ENCODE peak calls at places on chromosomes 16 and 17, in five cellular contexts. R is IMR-90, W is H1, I is SK-N-SH, H is PC-3. X is an unnamed sample.
A peak's percentile ranks its signal among the peaks of the same experiment; 100 is the strongest.

GRCh38 chr17:76125922-76126321 is 15.1 kb downstream of the FOXJ1 start:
- DNase-seq in R (no peak), W (no peak), I (no peak), H (no peak), X (no peak)

GRCh38 chr16:25988089-25988488 is 296.3 kb downstream of the HS3ST4 start:
- DNase-seq in R (no peak), W (no peak), I (no peak), H (no peak), X (no peak)

GRCh38 chr17:1779571-1780074 is 17.8 kb downstream of the SERPINF1 start:
- DNase-seq in R (peak; percentile 95), W (no peak), I (peak; percentile 44), H (peak; percentile 77), X (no peak)

GRCh38 chr17:36731091-36731490 is 129.7 kb downstream of the MRM1 start:
- DNase-seq in R (no peak), W (no peak), I (no peak), H (peak; percentile 36), X (no peak)

GRCh38 chr16:3112058-3112880 is at the start of gene ZNF205:
- DNase-seq in R (peak; percentile 70), W (no peak), I (peak; percentile 92), H (peak; percentile 79), X (no peak)

GRCh38 chr16:57413301-57413730 is 8.7 kb downstream of the CCL17 start:
- DNase-seq in R (no peak), W (no peak), I (no peak), H (no peak), X (peak; percentile 91)

GRCh38 chr17:81429353-81429774 is 34.1 kb downstream of the BAHCC1 start:
- DNase-seq in R (peak; percentile 67), W (no peak), I (peak; percentile 97), H (peak; percentile 81), X (no peak)

GRCh38 chr16:79599256-79599836 is 1.2 kb downstream of the MAF start:
- DNase-seq in R (no peak), W (no peak), I (peak; percentile 66), H (no peak), X (no peak)

GRCh38 chr17:76005263-76006149 is 4.9 kb downstream of the CDK3 start:
- DNase-seq in R (peak; percentile 63), W (no peak), I (peak; percentile 92), H (peak; percentile 93), X (peak; percentile 94)

GRCh38 chr16:383326-384020 is 1.7 kb upstream of the PGAP6 start:
- DNase-seq in R (no peak), W (peak; percentile 79), I (no peak), H (peak; percentile 85), X (peak; percentile 84)

DNA sequence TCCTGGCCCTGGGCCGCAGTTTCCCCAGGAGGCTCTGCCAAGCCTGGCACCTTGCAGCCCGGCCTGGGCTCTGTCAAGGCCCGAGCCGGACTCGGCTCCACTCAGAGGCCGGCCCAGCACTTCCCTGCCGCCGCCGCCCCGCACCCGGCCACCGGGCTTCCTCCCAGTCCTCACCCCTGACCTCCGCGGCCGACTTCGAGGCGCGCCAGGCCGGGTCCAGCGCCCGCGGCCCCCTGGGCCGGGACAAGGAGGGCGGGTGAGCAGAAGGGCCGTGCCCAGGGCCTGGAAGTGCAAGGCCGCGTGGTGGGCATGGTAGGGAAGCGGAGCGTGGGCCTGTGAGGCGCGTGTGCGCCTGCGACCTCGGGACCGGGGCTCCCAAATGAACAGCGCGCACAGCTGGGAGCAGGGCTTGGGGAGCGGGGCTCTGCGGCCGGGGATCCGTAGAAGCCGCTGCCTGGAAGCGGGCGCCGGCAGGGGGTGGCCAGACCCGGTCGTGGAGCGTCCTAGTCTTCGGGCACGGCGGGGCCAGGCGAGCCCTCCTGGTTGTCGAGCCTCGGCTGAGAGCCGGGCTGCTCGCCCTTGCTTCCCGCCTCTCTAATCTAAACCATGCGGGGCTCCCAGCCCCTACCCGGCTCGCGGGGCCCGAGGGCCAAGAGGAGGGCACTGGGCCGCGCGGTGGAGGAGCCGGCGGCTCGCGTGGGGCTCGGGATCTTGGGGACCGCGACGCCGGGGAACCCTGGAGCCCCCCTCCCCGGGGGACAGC is 503 bp upstream of the TBX4 start:
- DNase-seq in R (no peak), W (no peak), I (no peak), H (no peak), X (no peak)
- H2AFZ ChIP-seq in R (peak overlapping the region; percentile 64), W (no peak overlapping the region), I (no peak overlapping the region), H (no peak overlapping the region), X (no peak overlapping the region)

GRCh38 chr16:46976550-46976949 is 3.1 kb upstream of the DNAJA2 start:
- DNase-seq in R (no peak), W (no peak), I (no peak), H (peak; percentile 57), X (no peak)
- H3K9ac ChIP-seq in R (no peak overlapping the region), W (no peak overlapping the region), I (no peak overlapping the region), H (peak overlapping the region; percentile 15), X (no peak overlapping the region)

DNA sequence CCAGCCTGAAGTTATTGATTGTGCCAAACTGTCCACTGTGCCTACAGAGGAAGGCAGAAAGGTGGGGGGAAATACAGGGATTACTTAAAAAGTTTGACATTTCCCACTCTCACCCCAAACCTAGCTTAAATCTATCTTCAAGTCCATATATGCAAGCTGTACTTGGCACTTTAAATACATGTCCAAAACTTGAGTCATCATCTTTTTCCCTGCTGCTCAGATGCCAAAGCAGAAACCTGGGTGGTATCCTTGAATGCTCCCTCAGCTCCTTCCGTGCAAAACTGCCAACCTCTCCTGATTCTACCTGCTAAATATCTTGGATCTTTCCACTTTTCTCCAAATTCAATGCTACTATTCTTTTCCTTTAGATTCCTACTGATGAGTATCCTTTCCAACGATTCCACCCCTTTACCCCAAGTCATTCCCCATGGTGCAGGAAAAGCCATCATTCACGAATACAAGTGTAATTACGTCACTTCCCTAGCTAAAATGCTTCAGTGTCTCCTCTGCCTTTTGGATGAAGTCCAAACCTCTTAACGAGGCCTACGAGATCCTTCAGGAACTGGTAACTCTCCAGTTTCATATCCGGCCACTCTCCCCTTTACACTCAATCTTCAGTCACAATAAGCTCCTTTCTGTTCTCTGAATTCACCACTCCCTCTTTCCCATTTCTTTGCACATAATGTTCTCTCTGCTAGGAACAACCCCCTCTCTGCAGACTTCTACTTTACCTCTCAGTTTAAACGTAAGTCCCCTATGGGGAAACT is 9.3 kb downstream of the BECN1 start:
- DNase-seq in R (peak; percentile 81), W (no peak), I (no peak), H (no peak), X (no peak)
- H3K4me2 ChIP-seq in R (no peak overlapping the region), W (no peak overlapping the region), I (peak overlapping the region; percentile 64), H (no peak overlapping the region), X (no peak overlapping the region)

DNA sequence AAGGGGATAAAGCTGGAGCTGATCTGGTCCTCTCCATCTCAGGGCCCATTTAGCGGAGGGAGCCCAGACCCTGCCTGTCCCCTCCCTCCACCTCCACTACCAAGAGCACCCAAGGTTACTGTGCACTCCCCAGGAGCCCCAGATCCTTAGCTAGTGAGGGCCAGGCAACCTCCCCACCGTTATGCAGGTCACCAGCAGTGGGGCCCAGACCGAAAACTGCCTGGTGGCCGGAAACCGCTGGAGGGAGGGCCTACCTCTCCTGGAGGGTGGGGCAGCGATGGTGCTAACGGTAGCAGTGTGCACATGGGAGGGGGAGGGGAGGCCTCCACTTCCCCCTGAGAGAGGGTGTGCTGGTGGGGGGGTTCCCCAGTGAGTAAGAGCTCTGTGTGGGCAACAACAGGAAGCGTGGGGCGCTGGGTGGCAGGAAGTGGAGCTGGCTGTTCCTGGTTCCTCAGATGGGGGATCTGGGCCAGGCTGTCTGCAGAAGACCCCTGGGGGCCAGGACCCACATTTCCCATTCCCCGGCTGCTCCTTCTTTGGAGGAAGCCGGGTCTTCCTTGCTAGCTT is 4.4 kb downstream of the FMNL1 start:
- DNase-seq in R (no peak), W (no peak), I (no peak), H (no peak), X (peak; percentile 56)
- H2AFZ ChIP-seq in R (peak overlapping the region; percentile 3), W (no peak overlapping the region), I (peak overlapping the region; percentile 16), H (no peak overlapping the region), X (no peak overlapping the region)

GRCh38 chr16:84595052-84595481 is 22.8 kb downstream of the COTL1 start:
- DNase-seq in R (no peak), W (no peak), I (no peak), H (no peak), X (no peak)
- H3K9ac ChIP-seq in R (no peak overlapping the region), W (no peak overlapping the region), I (no peak overlapping the region), H (no peak overlapping the region), X (no peak overlapping the region)